ENCODE peak calls at places on chromosomes 11 and 22, in ten cellular contexts. M is thoracic aorta; H is keratinocyte; N is dorsolateral prefrontal cortex; G is bronchial epithelial cell; S is H1; W is cardiac muscle cell; Q is vagina; E is ovary; D is CD8-positive, alpha-beta T cell. I is an unnamed sample.

GRCh38 chr22:17120281-17120680 is 879 bp downstream of the TMEM121B start:
- DNase-seq in D (peak; percentile 44), E (peak; percentile 66), M (no peak), G (no peak), W (peak; percentile 93), H (no peak), Q (no peak), S (peak; percentile 93), N (no peak), I (no peak)

GRCh38 chr22:48884786-48885185 is 942.9 kb downstream of the BRD1 start:
- DNase-seq in N (peak; percentile 37), D (no peak), Q (no peak), M (no peak), S (no peak), E (peak; percentile 9), W (no peak), G (no peak), H (no peak), I (no peak)

GRCh38 chr22:48204296-48204695 is 1441.8 kb downstream of the TBC1D22A start:
- DNase-seq in M (no peak), S (peak; percentile 23), E (no peak), D (no peak), W (no peak), G (peak; percentile 5), H (no peak), Q (peak; percentile 40), N (no peak), I (no peak)

GRCh38 chr11:44334356-44335004 is 24.5 kb upstream of the ALX4 start:
- DNase-seq in Q (no peak), S (peak; percentile 63), H (no peak), E (no peak), M (no peak), G (no peak), D (no peak), W (no peak), N (peak; percentile 7), I (no peak)

GRCh38 chr22:49770454-49771265 is 57.0 kb downstream of the BRD1 start:
- DNase-seq in H (no peak), G (no peak), W (no peak), Q (no peak), E (peak; percentile 39), M (no peak), N (no peak), S (no peak), D (no peak), I (no peak)

GRCh38 chr11:96155627-96156378 is 187.2 kb downstream of the MAML2 start:
- DNase-seq in E (peak; percentile 85), Q (peak; percentile 94), S (no peak), H (peak; percentile 60), D (no peak), W (no peak), G (peak; percentile 94), M (peak; percentile 27), N (peak; percentile 56), I (no peak)

GRCh38 chr11:69414773-69415187 is 66.7 kb upstream of the LINC01488 start:
- DNase-seq in Q (no peak), N (no peak), H (no peak), M (no peak), E (no peak), W (no peak), G (no peak), S (no peak), D (no peak), I (no peak)

GRCh38 chr11:130323452-130324448 is 9.0 kb upstream of the ZBTB44 start:
- DNase-seq in Q (no peak), S (no peak), H (no peak), G (peak; percentile 58), W (no peak), N (no peak), E (no peak), M (no peak), D (no peak), I (no peak)

GRCh38 chr11:9003573-9004309 is at the start of gene NRIP3:
- DNase-seq in H (no peak), W (peak; percentile 81), S (peak; percentile 83), M (peak; percentile 30), Q (no peak), E (peak; percentile 78), G (peak; percentile 13), N (peak; percentile 81), D (peak; percentile 89), I (peak; percentile 76)

GRCh38 chr22:42436402-42436801 is 4.2 kb upstream of the NFAM1 start:
- DNase-seq in G (no peak), E (no peak), W (no peak), H (no peak), M (no peak), D (no peak), N (no peak), Q (no peak), S (no peak), I (no peak)

GRCh38 chr22:20741634-20742581 is 32.0 kb upstream of the SERPIND1 start:
- DNase-seq in G (peak; percentile 35), M (no peak), H (no peak), S (peak; percentile 76), D (peak; percentile 28), W (peak; percentile 58), Q (no peak), N (no peak), E (no peak), I (no peak)

GRCh38 chr22:30694171-30694637 is 470 bp upstream of the OSBP2 start:
- DNase-seq in S (peak; percentile 82), E (peak; percentile 66), N (peak; percentile 70), Q (no peak), H (no peak), D (peak; percentile 51), W (peak; percentile 70), M (peak; percentile 2), G (peak; percentile 13), I (peak; percentile 65)

GRCh38 chr11:120424185-120424969 is 87.2 kb upstream of the GRIK4 start:
- DNase-seq in M (no peak), E (no peak), W (no peak), Q (no peak), S (no peak), N (no peak), G (peak; percentile 60), H (no peak), D (no peak), I (no peak)

GRCh38 chr11:48087974-48088681 is 107.8 kb downstream of the PTPRJ start:
- DNase-seq in W (no peak), D (no peak), N (no peak), M (no peak), H (no peak), S (no peak), Q (no peak), G (no peak), E (peak; percentile 43), I (no peak)

GRCh38 chr11:65212226-65212801 is 30.6 kb downstream of the CAPN1 start:
- DNase-seq in H (no peak), S (no peak), M (no peak), W (peak; percentile 14), Q (no peak), N (no peak), E (no peak), G (no peak), D (no peak), I (no peak)

GRCh38 chr11:90630176-90630575 is 407.3 kb upstream of the CHORDC1 start:
- DNase-seq in S (no peak), Q (no peak), G (no peak), H (no peak), D (no peak), M (no peak), W (no peak), N (no peak), E (no peak), I (no peak)
- TF ChIP-seq CTCF in S (no peak), Q (no peak), G (no peak), H (no peak), D (no peak), M (no peak), W (no peak), N (no peak), E (no peak), I (no peak)

DNA sequence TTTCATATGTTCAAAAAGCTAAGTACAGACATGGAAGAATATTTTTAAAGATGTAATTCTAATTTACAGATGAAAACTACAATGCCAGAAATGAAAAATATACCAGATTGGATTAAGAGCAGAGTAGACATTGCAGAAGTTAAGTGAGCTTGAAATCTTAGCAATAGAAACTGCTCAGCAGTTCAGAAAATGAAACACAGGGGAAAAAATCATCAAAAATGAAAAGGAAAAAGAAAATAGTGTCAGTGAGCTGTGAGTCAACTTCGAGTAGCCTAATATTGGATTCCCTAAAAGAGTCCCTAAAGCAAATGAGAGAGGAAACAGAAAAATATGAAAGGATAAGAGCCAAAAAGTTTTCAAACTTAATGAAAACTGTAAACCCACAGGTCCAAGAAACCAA is 25.8 kb upstream of the IL10RA start:
- DNase-seq in N (no peak), H (no peak), S (no peak), D (no peak), E (no peak), M (no peak), Q (no peak), G (no peak), W (no peak), I (no peak)
- H3K27me3 ChIP-seq in N (no peaks in the 10 kb centered on the region), H (no peaks in the 10 kb centered on the region), S (no peaks in the 10 kb centered on the region), D (no peaks in the 10 kb centered on the region), E (no peaks in the 10 kb centered on the region), M (no peaks in the 10 kb centered on the region), Q (no peaks in the 10 kb centered on the region), G (peaks cover 3% of the 10 kb centered on the region), W (no peaks in the 10 kb centered on the region), I (no peaks in the 10 kb centered on the region)

DNA sequence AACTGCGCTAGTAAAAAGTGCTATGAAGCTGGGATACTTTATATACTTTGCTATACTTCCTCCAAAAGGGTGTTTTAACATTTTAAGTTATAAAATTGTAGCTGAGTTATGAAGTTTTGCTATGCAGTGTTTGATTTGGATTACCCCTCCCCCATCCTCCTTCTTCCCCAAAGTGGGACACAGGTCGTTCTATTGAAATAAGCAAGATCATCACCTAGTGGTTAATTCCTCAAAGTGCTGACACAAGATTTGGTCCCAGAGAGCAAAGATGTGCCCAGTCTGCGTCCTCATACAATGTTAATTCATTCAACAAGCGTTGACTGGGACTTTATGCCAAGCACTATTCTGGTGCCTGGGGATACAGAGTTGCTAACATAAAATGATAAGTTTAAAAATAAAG is 78.5 kb downstream of the SPON1 start:
- DNase-seq in S (no peak), D (no peak), E (no peak), M (no peak), Q (no peak), W (no peak), H (no peak), G (peak; percentile 41), N (no peak), I (no peak)
- TF ChIP-seq CTCF in S (no peak), D (no peak), E (no peak), M (peak; percentile 12), Q (no peak), W (peak; percentile 13), H (peak; percentile 24), G (peak; percentile 43), N (no peak), I (no peak)

DNA sequence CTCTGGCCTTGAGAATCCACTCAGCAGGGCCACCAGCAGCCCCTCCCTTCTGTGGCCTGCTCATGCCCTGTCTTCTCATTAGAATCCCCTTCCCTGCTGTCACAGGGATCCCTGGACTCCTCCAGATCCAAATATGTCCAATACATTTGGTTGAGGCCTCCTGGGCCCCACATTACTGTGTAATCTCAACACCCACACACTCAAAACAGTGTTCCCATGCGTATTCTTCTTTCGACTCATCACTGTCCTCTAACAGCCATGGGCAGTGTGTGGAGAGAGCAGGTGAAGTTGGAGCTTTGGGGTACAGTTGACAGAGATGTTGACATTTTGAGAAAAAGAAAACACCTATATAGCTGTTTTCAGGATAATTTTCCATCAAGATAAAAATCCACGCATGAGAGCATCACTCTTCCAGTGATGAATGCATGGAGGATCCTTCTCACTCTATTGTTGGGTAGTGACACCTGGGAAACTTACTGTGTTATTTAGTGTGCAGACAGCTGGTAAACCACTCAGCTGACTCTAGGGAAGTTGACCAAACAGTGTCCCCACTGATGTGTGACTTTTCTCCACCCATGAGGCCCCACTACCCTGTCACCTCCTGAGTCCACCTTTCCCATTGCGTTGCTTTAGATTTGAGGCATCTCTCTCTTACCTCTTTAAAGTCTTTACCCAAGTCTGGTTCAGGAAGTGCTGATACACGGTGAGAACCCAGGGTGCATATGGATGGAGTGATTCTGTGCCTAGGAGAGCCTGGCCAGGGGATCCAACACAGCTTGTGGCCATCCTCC is 28.7 kb upstream of the VPREB1 start:
- DNase-seq in G (no peak), W (no peak), M (no peak), N (no peak), H (no peak), Q (no peak), S (no peak), E (no peak), D (no peak), I (no peak)
- H3K27me3 ChIP-seq in G (no peaks in the 10 kb centered on the region), W (peaks cover 90% of the 10 kb centered on the region), M (no peaks in the 10 kb centered on the region), N (no peaks in the 10 kb centered on the region), H (no peaks in the 10 kb centered on the region), Q (no peaks in the 10 kb centered on the region), S (peaks cover 89% of the 10 kb centered on the region), E (no peaks in the 10 kb centered on the region), D (no peaks in the 10 kb centered on the region), I (no peaks in the 10 kb centered on the region)

I was measured in breast epithelium.